ENCODE peak calls at places on chromosome 22, in seven cellular contexts. K is fibroblast of mammary gland; Y is neural crest cell; L is testis; W is adrenal gland; S is CD8-positive, alpha-beta T cell; O is prostate gland. G is an unnamed sample.

GRCh38 chr22:40414306-40414705 is 43.9 kb downstream of the SGSM3 start:
- DNase-seq in W (no peak), L (no peak), O (no peak), S (no peak), K (peak; percentile 26), Y (no peak), G (no peak)

GRCh38 chr22:42991010-42991651 is 23.8 kb downstream of the PACSIN2 start:
- DNase-seq in O (no peak), S (no peak), W (peak; percentile 77), L (no peak), K (peak; percentile 96), Y (no peak), G (no peak)

GRCh38 chr22:48722661-48723060 is 1105.0 kb downstream of the BRD1 start:
- DNase-seq in K (no peak), L (no peak), W (no peak), Y (no peak), S (no peak), O (no peak), G (no peak)

GRCh38 chr22:39748877-39749276 is 144.7 kb downstream of the ENTHD1 start:
- DNase-seq in O (no peak), K (peak; percentile 30), S (no peak), Y (no peak), W (no peak), L (no peak), G (no peak)

GRCh38 chr22:41780714-41781507 is 19.6 kb upstream of the CCDC134 start:
- DNase-seq in L (peak; percentile 33), S (peak; percentile 90), Y (no peak), W (peak; percentile 73), K (peak; percentile 33), O (no peak), G (no peak)

GRCh38 chr22:25054943-25055511 is 102.5 kb downstream of the KIAA1671 start:
- DNase-seq in L (peak; percentile 52), O (no peak), Y (no peak), S (no peak), K (no peak), W (no peak), G (no peak)

GRCh38 chr22:36221799-36222751 is 17.3 kb downstream of the APOL2 start:
- DNase-seq in S (peak; percentile 70), Y (peak; percentile 28), W (peak; percentile 54), O (peak; percentile 73), L (peak; percentile 70), K (peak; percentile 46), G (no peak)

GRCh38 chr22:30733081-30733680 is 38.5 kb downstream of the OSBP2 start:
- DNase-seq in K (peak; percentile 63), L (no peak), W (no peak), S (no peak), Y (no peak), O (no peak), G (no peak)

GRCh38 chr22:19875061-19875530 is 20.4 kb upstream of the GNB1L start:
- DNase-seq in O (no peak), Y (no peak), W (no peak), K (no peak), L (no peak), S (no peak), G (no peak)

GRCh38 chr22:24460418-24461089 is 33.2 kb downstream of the ADORA2A start:
- DNase-seq in Y (no peak), L (no peak), O (no peak), K (no peak), W (no peak), S (no peak), G (no peak)

GRCh38 chr22:48649031-48649430 is 1178.6 kb downstream of the BRD1 start:
- DNase-seq in S (no peak), L (no peak), K (no peak), O (no peak), W (no peak), Y (no peak), G (no peak)

GRCh38 chr22:24271406-24271760 is 752 bp downstream of the SPECC1L start:
- DNase-seq in W (peak; percentile 38), K (peak; percentile 42), L (no peak), Y (no peak), O (no peak), S (no peak), G (no peak)

GRCh38 chr22:50562523-50563409 is at the start of gene SYCE3:
- DNase-seq in K (peak; percentile 78), O (peak; percentile 98), S (peak; percentile 98), Y (peak; percentile 99), W (peak; percentile 97), L (peak; percentile 98), G (peak; percentile 80)

GRCh38 chr22:24402460-24403192 is 24.8 kb upstream of the ADORA2A start:
- DNase-seq in Y (no peak), O (peak; percentile 98), K (peak; percentile 94), W (peak; percentile 90), S (no peak), L (peak; percentile 71), G (peak; percentile 99)

GRCh38 chr22:23565288-23565941 is 14.7 kb downstream of the IGLL1 start:
- DNase-seq in K (peak; percentile 5), S (no peak), W (no peak), O (no peak), Y (peak; percentile 31), L (no peak), G (no peak)

GRCh38 chr22:32801001-32801435 is 487 bp upstream of the TIMP3 start:
- DNase-seq in S (no peak), Y (no peak), W (no peak), K (no peak), O (no peak), L (no peak), G (no peak)
- TF ChIP-seq CTCF in S (no peak), Y (no peak), W (no peak), K (no peak), O (no peak), L (no peak), G (no peak)

DNA sequence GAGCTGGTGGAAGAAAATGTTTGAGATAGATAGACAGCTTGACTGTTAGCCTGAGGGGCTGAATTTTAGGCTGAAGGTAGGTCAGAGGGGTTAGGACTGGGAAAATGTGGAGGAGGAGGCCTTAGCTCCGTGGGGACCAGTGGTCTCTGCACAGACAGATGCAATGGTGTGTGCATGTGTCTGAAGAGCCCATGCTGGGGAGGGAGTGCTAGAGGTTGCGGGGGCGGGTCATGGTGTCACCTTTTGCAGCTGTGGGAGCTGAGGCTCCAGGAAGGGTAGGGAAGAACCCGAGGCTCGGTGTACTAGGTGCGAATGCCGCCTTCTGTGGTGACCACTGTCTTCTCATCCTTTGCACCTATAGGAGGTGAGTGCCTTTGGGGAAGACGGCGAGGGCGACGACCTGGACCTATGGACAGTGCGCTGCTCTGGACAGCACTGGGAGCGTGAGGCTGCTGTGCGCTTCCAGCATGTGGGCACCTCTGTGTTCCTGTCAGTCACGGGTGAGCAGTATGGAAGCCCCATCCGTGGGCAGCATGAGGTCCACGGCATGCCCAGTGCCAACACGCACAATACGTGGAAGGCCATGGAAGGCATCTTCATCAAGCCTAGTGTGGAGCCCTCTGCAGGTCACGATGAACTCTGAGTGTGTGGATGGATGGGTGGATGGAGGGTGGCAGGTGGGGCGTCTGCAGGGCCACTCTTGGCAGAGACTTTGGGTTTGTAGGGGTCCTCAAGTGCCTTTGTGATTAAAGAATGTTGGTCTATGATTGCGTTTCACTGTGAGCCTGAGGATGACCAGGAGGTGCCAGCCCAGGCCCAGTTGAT is 1.6 kb downstream of the SDF2L1 start:
- DNase-seq in O (no peak), L (no peak), Y (no peak), S (no peak), W (no peak), K (no peak), G (no peak)
- TF ChIP-seq CTCF in O (no peak), L (no peak), Y (no peak), S (no peak), W (no peak), K (peak; percentile 8), G (no peak)

GRCh38 chr22:37636186-37636948 is 3.1 kb upstream of the SH3BP1 start:
- DNase-seq in O (no peak), S (no peak), W (no peak), L (no peak), Y (no peak), K (peak; percentile 92), G (no peak)
- TF ChIP-seq CTCF in O (peak; percentile 19), S (no peak), W (no peak), L (no peak), Y (no peak), K (peak; percentile 53), G (peak; percentile 9)

GRCh38 chr22:37328017-37328416 is 45.7 kb downstream of the CYTH4 start:
- DNase-seq in W (no peak), S (no peak), L (no peak), O (no peak), Y (no peak), K (peak; percentile 92), G (no peak)

GRCh38 chr22:37331034-37331428 is 48.7 kb downstream of the CYTH4 start:
- DNase-seq in O (no peak), W (no peak), Y (no peak), L (no peak), K (peak; percentile 78), S (no peak), G (no peak)

GRCh38 chr22:37329239-37330140 is 47.2 kb downstream of the CYTH4 start:
- DNase-seq in S (no peak), O (no peak), L (no peak), K (peak; percentile 83), W (no peak), Y (no peak), G (no peak)

GRCh38 chr22:37331811-37332536 is 49.7 kb downstream of the CYTH4 start:
- DNase-seq in Y (no peak), S (no peak), K (no peak), L (no peak), O (no peak), W (no peak), G (no peak)

GRCh38 chr22:37330200-37331033 is 48.1 kb downstream of the CYTH4 start:
- DNase-seq in O (no peak), K (peak; percentile 93), W (no peak), L (peak; percentile 32), S (no peak), Y (peak; percentile 81), G (no peak)
- TF ChIP-seq CTCF in O (no peak), K (peak; percentile 30), W (no peak), L (no peak), S (no peak), Y (peak; percentile 36), G (no peak)

DNA sequence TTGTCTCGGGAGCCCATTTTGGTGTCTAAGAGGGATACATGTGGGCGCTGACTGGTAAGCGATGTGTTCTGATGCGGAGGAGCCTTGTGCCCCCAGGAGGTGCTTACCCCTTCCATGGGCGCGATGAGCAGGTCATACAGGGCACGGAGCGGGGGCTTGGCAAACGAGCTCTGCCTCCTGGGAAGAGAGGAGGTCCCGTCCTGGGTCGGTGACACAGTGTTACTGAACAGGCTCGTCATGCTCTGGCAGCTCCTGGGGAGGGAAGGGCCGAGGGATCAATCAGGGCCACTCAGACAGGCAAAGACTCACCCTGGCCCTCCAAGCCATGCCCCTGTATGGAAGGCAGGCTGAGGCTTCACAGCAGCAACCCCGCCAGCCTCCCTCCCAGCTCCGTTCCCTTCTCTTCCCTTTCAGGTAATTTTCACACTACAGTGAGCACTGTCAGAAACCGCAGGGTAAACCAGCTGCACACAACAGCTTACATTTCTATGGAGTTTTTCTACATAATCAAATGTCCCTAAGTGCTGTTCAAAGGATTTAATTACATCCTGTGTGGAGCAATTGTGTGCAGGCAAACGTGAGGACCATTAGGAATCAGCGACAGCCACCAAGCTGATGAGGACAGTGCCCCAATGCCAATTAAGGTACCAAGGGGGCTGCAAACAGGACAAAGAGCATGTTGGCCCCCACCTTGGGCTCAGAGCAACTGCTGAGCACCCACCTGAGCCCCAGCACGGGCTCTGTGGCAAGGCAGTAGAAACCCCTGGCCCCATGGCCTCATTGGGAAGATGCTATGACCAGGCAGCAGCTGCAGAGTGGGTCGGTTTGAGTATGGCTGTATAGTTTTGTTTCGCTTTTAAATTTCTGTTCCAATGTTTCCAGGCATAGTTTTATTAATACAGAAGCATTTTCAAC is 95.3 kb upstream of the PITPNB start:
- DNase-seq in K (no peak), W (no peak), Y (no peak), S (no peak), L (no peak), O (no peak), G (no peak)
- TF ChIP-seq CTCF in K (no peak), W (no peak), Y (no peak), S (no peak), L (no peak), O (no peak), G (no peak)